ENCODE peak calls at places on chromosomes 16 and 17, in six cellular contexts. O is tibial nerve, Z is fibroblast of lung, T is HFF-Myc, R is upper lobe of right lung, F is mucosa of descending colon. N is an unnamed sample.

GRCh38 chr16:23803591-23804123 is 32.1 kb upstream of the PRKCB start:
- DNase-seq in O (no peak), Z (peak; percentile 6), T (no peak), R (peak; percentile 73), F (peak; percentile 76), N (no peak)

GRCh38 chr17:63647065-63647725 is 25.0 kb downstream of the MAP3K3 start:
- DNase-seq in O (no peak), Z (peak; percentile 96), T (no peak), R (no peak), F (no peak), N (peak; percentile 23)

GRCh38 chr16:75632857-75633256 is 9.8 kb upstream of the ADAT1 start:
- DNase-seq in O (no peak), Z (no peak), T (no peak), R (no peak), F (no peak), N (no peak)

GRCh38 chr16:78461496-78461938 is 362.1 kb downstream of the WWOX start:
- DNase-seq in O (no peak), Z (no peak), T (no peak), R (no peak), F (no peak), N (no peak)

GRCh38 chr17:78122221-78122990 is 6.1 kb downstream of the TMC6 start:
- DNase-seq in O (no peak), Z (no peak), T (no peak), R (no peak), F (peak; percentile 53), N (no peak)

GRCh38 chr17:40417258-40417608 is 463 bp downstream of the TOP2A start:
- DNase-seq in O (no peak), Z (peak; percentile 12), T (no peak), R (no peak), F (no peak), N (no peak)

GRCh38 chr17:66976781-66977201 is 12.3 kb downstream of the CACNG4 start:
- DNase-seq in O (no peak), Z (no peak), T (no peak), R (no peak), F (no peak), N (no peak)

GRCh38 chr16:81618661-81619060 is 160.4 kb upstream of the PLCG2 start:
- DNase-seq in O (no peak), Z (no peak), T (no peak), R (no peak), F (no peak), N (no peak)

GRCh38 chr17:40322417-40323315 is 13.7 kb downstream of the RARA start:
- DNase-seq in O (no peak), Z (peak; percentile 74), T (no peak), R (peak; percentile 89), F (peak; percentile 87), N (no peak)

GRCh38 chr17:332558-333322 is 19.9 kb downstream of the RPH3AL start:
- DNase-seq in O (no peak), Z (peak; percentile 57), T (no peak), R (peak; percentile 56), F (peak; percentile 49), N (peak; percentile 17)

GRCh38 chr16:23952128-23953041 is 116.6 kb downstream of the PRKCB start:
- DNase-seq in O (no peak), Z (peak; percentile 18), T (no peak), R (no peak), F (no peak), N (no peak)

GRCh38 chr17:79009397-79010303 is at the start of gene CANT1:
- DNase-seq in O (peak; percentile 68), Z (peak; percentile 76), T (no peak), R (peak; percentile 93), F (peak; percentile 91), N (peak; percentile 7)

GRCh38 chr16:28820016-28820415 is 2.8 kb upstream of the ATXN2L start:
- DNase-seq in O (no peak), Z (no peak), T (no peak), R (no peak), F (no peak), N (no peak)

GRCh38 chr17:68398731-68399637 is 58.3 kb downstream of the WIPI1 start:
- DNase-seq in O (no peak), Z (peak; percentile 62), T (no peak), R (peak; percentile 72), F (no peak), N (peak; percentile 23)

GRCh38 chr16:84199861-84200260 is 8.9 kb downstream of the ADAD2 start:
- DNase-seq in O (no peak), Z (no peak), T (no peak), R (peak; percentile 71), F (peak; percentile 54), N (no peak)

GRCh38 chr16:1978476-1979120 is 2.7 kb downstream of the NOXO1 start:
- DNase-seq in O (no peak), Z (no peak), T (no peak), R (no peak), F (no peak), N (no peak)

GRCh38 chr17:29364691-29365090 is 25.5 kb upstream of the TAOK1 start:
- DNase-seq in O (no peak), Z (no peak), T (no peak), R (no peak), F (no peak), N (no peak)

GRCh38 chr16:76194621-76195015 is 82.6 kb upstream of the CNTNAP4 start:
- DNase-seq in O (no peak), Z (no peak), T (no peak), R (no peak), F (no peak), N (no peak)

GRCh38 chr16:4021070-4021779 is 95.0 kb downstream of the ADCY9 start:
- DNase-seq in O (no peak), Z (no peak), T (no peak), R (peak; percentile 88), F (peak; percentile 89), N (no peak)

DNA sequence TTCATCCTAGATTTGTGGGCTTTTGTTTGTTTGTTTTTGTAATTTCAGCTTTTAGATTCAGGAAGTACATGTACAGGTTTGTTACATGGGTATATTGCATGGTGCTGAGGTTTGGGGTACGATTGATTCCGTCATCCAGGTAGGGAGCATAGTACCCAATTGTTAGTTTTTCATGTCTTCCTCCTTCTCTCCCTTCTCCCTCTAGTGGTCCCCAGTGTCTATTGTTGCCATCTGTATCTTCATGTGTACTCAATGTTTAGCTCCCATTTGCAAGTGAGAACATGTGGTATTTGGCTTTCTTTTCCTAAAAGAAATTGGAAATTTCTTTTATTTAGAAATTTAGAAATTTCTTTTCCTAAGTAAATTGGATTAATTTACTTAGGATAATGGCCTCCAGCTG is 37.1 kb upstream of the BCAS3 start:
- DNase-seq in O (no peak), Z (peak; percentile 11), T (no peak), R (no peak), F (no peak), N (no peak)
- TF ChIP-seq CTCF in O (no peak), Z (peak; percentile 48), T (peak; percentile 51), R (peak; percentile 17), F (no peak), N (peak; percentile 40)

GRCh38 chr17:82246040-82246364 is 17.2 kb downstream of the SLC16A3 start:
- DNase-seq in O (no peak), Z (no peak), T (no peak), R (no peak), F (no peak), N (no peak)

GRCh38 chr17:82245144-82246039 is 16.6 kb downstream of the SLC16A3 start:
- DNase-seq in O (no peak), Z (no peak), T (no peak), R (no peak), F (peak; percentile 57), N (no peak)

GRCh38 chr17:82247856-82248671 is 19.2 kb downstream of the SLC16A3 start:
- DNase-seq in O (no peak), Z (no peak), T (no peak), R (peak; percentile 52), F (peak; percentile 42), N (no peak)

GRCh38 chr17:82247175-82247823 is 18.5 kb downstream of the SLC16A3 start:
- DNase-seq in O (no peak), Z (no peak), T (no peak), R (no peak), F (peak; percentile 49), N (no peak)

GRCh38 chr17:82246365-82247174 is 17.7 kb downstream of the SLC16A3 start:
- DNase-seq in O (no peak), Z (peak; percentile 75), T (no peak), R (no peak), F (peak; percentile 69), N (no peak)
- H3K4me3 ChIP-seq in O (no peak overlapping the region), Z (no peak overlapping the region), T (no peak overlapping the region), R (no peak overlapping the region), F (no peak overlapping the region), N (no peak overlapping the region)

DNA sequence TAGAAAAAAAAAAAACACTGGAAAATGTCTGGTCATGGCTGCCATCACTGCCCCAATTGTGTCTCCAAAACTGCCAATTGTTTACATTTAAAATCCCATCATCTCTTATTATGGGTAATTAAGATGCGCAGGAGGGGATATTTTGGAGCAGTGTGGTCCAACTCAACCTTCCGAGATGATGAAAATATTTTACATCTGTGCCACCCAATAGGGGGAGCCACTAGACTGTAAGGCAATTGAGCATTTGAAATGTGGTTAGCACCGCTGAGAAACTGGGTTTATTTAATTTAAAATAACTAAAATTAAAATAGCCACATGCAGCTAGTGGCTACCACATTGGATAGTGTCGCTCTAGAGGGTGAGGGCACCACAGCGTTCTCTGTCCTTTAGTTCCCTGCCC is 3.6 kb downstream of the MPO start:
- DNase-seq in O (no peak), Z (no peak), T (no peak), R (no peak), F (no peak), N (no peak)
- TF ChIP-seq CTCF in O (no peak), Z (peak; percentile 44), T (peak; percentile 39), R (peak; percentile 47), F (peak; percentile 11), N (peak; percentile 15)

GRCh38 chr16:70692481-70693203 is 6.8 kb upstream of the MTSS2 start:
- DNase-seq in O (no peak), Z (no peak), T (no peak), R (no peak), F (peak; percentile 57), N (no peak)

GRCh38 chr16:70692130-70692470 is 6.2 kb upstream of the MTSS2 start:
- DNase-seq in O (no peak), Z (no peak), T (no peak), R (no peak), F (no peak), N (no peak)

GRCh38 chr16:70694517-70695218 is 8.8 kb upstream of the MTSS2 start:
- DNase-seq in O (no peak), Z (no peak), T (no peak), R (no peak), F (no peak), N (no peak)

GRCh38 chr16:70694088-70694487 is 8.2 kb upstream of the MTSS2 start:
- DNase-seq in O (no peak), Z (peak; percentile 85), T (peak; percentile 77), R (no peak), F (no peak), N (no peak)

GRCh38 chr16:70693231-70693671 is 7.4 kb upstream of the MTSS2 start:
- DNase-seq in O (no peak), Z (no peak), T (no peak), R (no peak), F (no peak), N (no peak)
- H3K4me3 ChIP-seq in O (no peak overlapping the region), Z (no peak overlapping the region), T (no peak overlapping the region), R (no peak overlapping the region), F (no peak overlapping the region), N (no peak overlapping the region)

DNA sequence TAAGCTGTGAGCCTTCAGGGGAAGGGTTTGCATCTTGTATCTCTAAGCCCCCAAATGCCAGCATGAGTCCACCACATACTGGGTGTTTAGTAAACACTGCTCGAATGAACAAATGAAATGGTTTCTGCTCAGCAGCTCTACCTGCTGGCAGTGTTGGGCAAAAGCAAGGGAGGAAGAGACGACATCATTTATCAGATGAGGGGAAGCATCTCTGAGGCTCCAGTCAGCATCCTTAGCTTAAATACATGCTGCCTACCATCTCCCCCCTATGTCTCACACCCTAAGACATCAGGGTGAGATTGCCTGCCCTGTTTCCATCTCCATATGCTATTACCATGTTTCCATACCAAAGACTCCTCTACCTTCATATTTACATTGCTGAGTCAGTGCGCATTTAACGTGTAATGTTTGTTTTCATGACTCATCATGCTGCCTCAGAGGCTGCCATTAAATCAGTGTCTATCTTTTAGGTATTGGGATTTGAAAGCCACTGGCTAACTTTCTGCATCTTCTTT is 379.8 kb downstream of the UTP18 start:
- DNase-seq in O (no peak), Z (no peak), T (no peak), R (no peak), F (no peak), N (no peak)
- TF ChIP-seq CTCF in O (no peak), Z (no peak), T (no peak), R (peak; percentile 25), F (no peak), N (no peak)

N was measured in AG04449.